ENCODE peak calls at places on chromosomes 13 and 19, in ten cellular contexts. One of them, this sample, is unnamed.

GRCh38 chr13:59745395-59745788 is 418.3 kb downstream of the DIAPH3 start:
- DNase-seq in fibroblast of pulmonary artery: peak; percentile 59
- DNase-seq in neural crest cell: no peak
- DNase-seq in choroid plexus epithelial cell: peak; percentile 62
- DNase-seq in Calu3: no peak
- DNase-seq in endothelial cell: no peak
- DNase-seq in AG04450: peak; percentile 23
- DNase-seq in nephron progenitor cell: no peak
- DNase-seq in LNCaP clone FGC: no peak
- DNase-seq in AG09309: no peak
- DNase-seq in this sample: no peak

GRCh38 chr13:75803175-75803611 is 167.1 kb downstream of the LMO7 start:
- DNase-seq in LNCaP clone FGC: peak; percentile 89
- DNase-seq in endothelial cell: no peak
- DNase-seq in nephron progenitor cell: no peak
- DNase-seq in fibroblast of pulmonary artery: no peak
- DNase-seq in choroid plexus epithelial cell: no peak
- DNase-seq in AG04450: no peak
- DNase-seq in Calu3: no peak
- DNase-seq in AG09309: no peak
- DNase-seq in neural crest cell: no peak
- DNase-seq in this sample: no peak

GRCh38 chr13:50521750-50522149 is 321.7 kb downstream of the DLEU7 start:
- DNase-seq in neural crest cell: no peak
- DNase-seq in nephron progenitor cell: peak; percentile 27
- DNase-seq in Calu3: no peak
- DNase-seq in choroid plexus epithelial cell: peak; percentile 84
- DNase-seq in AG04450: no peak
- DNase-seq in LNCaP clone FGC: no peak
- DNase-seq in AG09309: no peak
- DNase-seq in fibroblast of pulmonary artery: peak; percentile 60
- DNase-seq in endothelial cell: no peak
- DNase-seq in this sample: peak; percentile 27

GRCh38 chr13:45416521-45417125 is 1.6 kb downstream of the SLC25A30 start:
- DNase-seq in AG09309: no peak
- DNase-seq in choroid plexus epithelial cell: no peak
- DNase-seq in nephron progenitor cell: no peak
- DNase-seq in AG04450: no peak
- DNase-seq in endothelial cell: no peak
- DNase-seq in LNCaP clone FGC: peak; percentile 88
- DNase-seq in Calu3: no peak
- DNase-seq in fibroblast of pulmonary artery: no peak
- DNase-seq in neural crest cell: no peak
- DNase-seq in this sample: no peak

GRCh38 chr13:31012285-31013024 is 80.0 kb downstream of the TEX26 start:
- DNase-seq in nephron progenitor cell: no peak
- DNase-seq in fibroblast of pulmonary artery: peak; percentile 58
- DNase-seq in choroid plexus epithelial cell: peak; percentile 72
- DNase-seq in endothelial cell: no peak
- DNase-seq in Calu3: peak; percentile 26
- DNase-seq in AG09309: no peak
- DNase-seq in neural crest cell: no peak
- DNase-seq in AG04450: no peak
- DNase-seq in LNCaP clone FGC: no peak
- DNase-seq in this sample: no peak

GRCh38 chr19:11989112-11989456 is 24.2 kb downstream of the ZNF763 start:
- DNase-seq in fibroblast of pulmonary artery: no peak
- DNase-seq in choroid plexus epithelial cell: no peak
- DNase-seq in endothelial cell: no peak
- DNase-seq in neural crest cell: no peak
- DNase-seq in Calu3: no peak
- DNase-seq in AG09309: no peak
- DNase-seq in LNCaP clone FGC: no peak
- DNase-seq in AG04450: no peak
- DNase-seq in nephron progenitor cell: no peak
- DNase-seq in this sample: no peak

GRCh38 chr13:65932587-65933239 is 1297.4 kb downstream of the PCDH9 start:
- DNase-seq in AG09309: peak; percentile 28
- DNase-seq in neural crest cell: no peak
- DNase-seq in LNCaP clone FGC: no peak
- DNase-seq in nephron progenitor cell: peak; percentile 21
- DNase-seq in AG04450: no peak
- DNase-seq in choroid plexus epithelial cell: no peak
- DNase-seq in fibroblast of pulmonary artery: no peak
- DNase-seq in Calu3: no peak
- DNase-seq in endothelial cell: no peak
- DNase-seq in this sample: no peak

GRCh38 chr13:77740097-77740496 is 42.6 kb downstream of the SLAIN1 start:
- DNase-seq in fibroblast of pulmonary artery: no peak
- DNase-seq in nephron progenitor cell: no peak
- DNase-seq in Calu3: no peak
- DNase-seq in endothelial cell: no peak
- DNase-seq in neural crest cell: no peak
- DNase-seq in AG09309: no peak
- DNase-seq in choroid plexus epithelial cell: no peak
- DNase-seq in LNCaP clone FGC: no peak
- DNase-seq in AG04450: no peak
- DNase-seq in this sample: no peak

GRCh38 chr13:100883453-100883852 is 208.9 kb upstream of the TMTC4 start:
- DNase-seq in Calu3: no peak
- DNase-seq in neural crest cell: no peak
- DNase-seq in LNCaP clone FGC: no peak
- DNase-seq in nephron progenitor cell: no peak
- DNase-seq in AG09309: no peak
- DNase-seq in AG04450: no peak
- DNase-seq in fibroblast of pulmonary artery: no peak
- DNase-seq in endothelial cell: no peak
- DNase-seq in choroid plexus epithelial cell: no peak
- DNase-seq in this sample: no peak

GRCh38 chr19:40331052-40331451 is 17.1 kb downstream of the C19orf47 start:
- DNase-seq in neural crest cell: no peak
- DNase-seq in endothelial cell: no peak
- DNase-seq in AG09309: no peak
- DNase-seq in LNCaP clone FGC: no peak
- DNase-seq in choroid plexus epithelial cell: no peak
- DNase-seq in fibroblast of pulmonary artery: no peak
- DNase-seq in nephron progenitor cell: no peak
- DNase-seq in Calu3: no peak
- DNase-seq in AG04450: no peak
- DNase-seq in this sample: no peak

GRCh38 chr19:51366050-51366998 is at the start of gene ETFB:
- DNase-seq in endothelial cell: peak; percentile 97
- DNase-seq in choroid plexus epithelial cell: peak; percentile 99
- DNase-seq in LNCaP clone FGC: peak; percentile 93
- DNase-seq in neural crest cell: peak; percentile 92
- DNase-seq in Calu3: peak; percentile 99
- DNase-seq in nephron progenitor cell: peak; percentile 96
- DNase-seq in AG04450: peak; percentile 95
- DNase-seq in AG09309: peak; percentile 88
- DNase-seq in fibroblast of pulmonary artery: peak; percentile 98
- DNase-seq in this sample: peak; percentile 96

GRCh38 chr19:51366999-51367564 is 894 bp upstream of the ETFB start:
- DNase-seq in Calu3: peak; percentile 43
- DNase-seq in nephron progenitor cell: peak; percentile 43
- DNase-seq in AG04450: no peak
- DNase-seq in neural crest cell: no peak
- DNase-seq in endothelial cell: no peak
- DNase-seq in LNCaP clone FGC: no peak
- DNase-seq in choroid plexus epithelial cell: peak; percentile 39
- DNase-seq in fibroblast of pulmonary artery: no peak
- DNase-seq in AG09309: no peak
- DNase-seq in this sample: no peak

GRCh38 chr19:51364200-51365106 is 1.7 kb downstream of the ETFB start:
- DNase-seq in choroid plexus epithelial cell: peak; percentile 43
- DNase-seq in AG09309: no peak
- DNase-seq in AG04450: no peak
- DNase-seq in nephron progenitor cell: no peak
- DNase-seq in endothelial cell: no peak
- DNase-seq in LNCaP clone FGC: no peak
- DNase-seq in Calu3: no peak
- DNase-seq in neural crest cell: no peak
- DNase-seq in fibroblast of pulmonary artery: no peak
- DNase-seq in this sample: no peak

GRCh38 chr19:51367565-51368365 is 1.0 kb downstream of the CLDND2 start:
- DNase-seq in choroid plexus epithelial cell: peak; percentile 100
- DNase-seq in AG09309: peak; percentile 93
- DNase-seq in nephron progenitor cell: peak; percentile 100
- DNase-seq in fibroblast of pulmonary artery: peak; percentile 99
- DNase-seq in Calu3: peak; percentile 100
- DNase-seq in neural crest cell: peak; percentile 99
- DNase-seq in LNCaP clone FGC: peak; percentile 86
- DNase-seq in AG04450: peak; percentile 98
- DNase-seq in endothelial cell: peak; percentile 98
- DNase-seq in this sample: peak; percentile 98

DNA sequence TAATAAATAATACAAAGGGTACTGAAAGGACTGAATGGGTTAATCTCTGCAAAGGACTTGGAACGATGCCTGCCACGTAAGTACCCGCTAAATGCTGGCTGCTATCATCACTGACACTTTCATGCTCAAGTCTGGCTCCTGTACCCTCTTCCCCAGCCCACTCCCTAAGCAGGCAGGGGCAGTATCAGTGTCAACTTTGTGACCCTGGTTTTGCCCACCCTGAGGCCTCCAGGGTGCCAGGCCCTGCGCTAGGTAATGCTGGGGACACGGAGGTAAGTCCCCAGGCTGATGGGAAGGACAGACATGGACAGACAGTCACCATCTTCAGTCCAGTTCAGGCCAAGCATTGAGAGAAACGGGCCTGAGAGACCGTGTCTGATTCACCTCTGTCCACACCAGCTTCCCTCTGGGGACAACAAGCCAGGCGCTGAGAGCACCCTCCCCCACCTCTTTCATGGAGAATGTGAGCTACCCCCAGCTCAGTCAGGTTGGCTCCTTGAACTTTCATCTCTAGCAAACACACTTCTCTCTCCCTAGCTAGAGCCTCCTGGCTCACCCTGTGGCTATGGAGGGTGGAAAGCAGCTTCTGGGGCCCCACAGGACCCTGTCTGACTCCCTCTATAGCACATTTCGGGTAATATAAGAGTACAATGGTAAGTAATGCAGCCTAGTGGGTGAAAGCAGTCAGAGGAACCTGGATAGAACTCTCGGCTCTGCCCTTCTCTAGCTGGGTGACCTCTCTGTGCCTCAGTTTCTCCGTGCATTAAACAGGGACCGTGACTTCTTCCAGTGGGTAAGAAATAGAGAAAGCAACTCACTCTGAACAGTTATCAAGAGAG is 758 bp downstream of the ETFB start:
- DNase-seq in nephron progenitor cell: no peak
- DNase-seq in LNCaP clone FGC: no peak
- DNase-seq in neural crest cell: no peak
- DNase-seq in endothelial cell: no peak
- DNase-seq in Calu3: peak; percentile 36
- DNase-seq in fibroblast of pulmonary artery: peak; percentile 57
- DNase-seq in AG04450: no peak
- DNase-seq in choroid plexus epithelial cell: peak; percentile 65
- DNase-seq in AG09309: no peak
- DNase-seq in this sample: no peak
- TF ChIP-seq CTCF in nephron progenitor cell: no peak
- TF ChIP-seq CTCF in LNCaP clone FGC: peak; percentile 19
- TF ChIP-seq CTCF in neural crest cell: no peak
- TF ChIP-seq CTCF in endothelial cell: no peak
- TF ChIP-seq CTCF in Calu3: no peak
- TF ChIP-seq CTCF in fibroblast of pulmonary artery: peak; percentile 11
- TF ChIP-seq CTCF in AG04450: no peak
- TF ChIP-seq CTCF in choroid plexus epithelial cell: peak; percentile 31
- TF ChIP-seq CTCF in AG09309: peak; percentile 20
- TF ChIP-seq CTCF in this sample: peak; percentile 7

GRCh38 chr19:31110331-31110730 is 238.9 kb downstream of the TSHZ3 start:
- DNase-seq in endothelial cell: peak; percentile 13
- DNase-seq in AG09309: peak; percentile 27
- DNase-seq in AG04450: no peak
- DNase-seq in choroid plexus epithelial cell: peak; percentile 63
- DNase-seq in neural crest cell: no peak
- DNase-seq in fibroblast of pulmonary artery: peak; percentile 65
- DNase-seq in LNCaP clone FGC: no peak
- DNase-seq in Calu3: no peak
- DNase-seq in nephron progenitor cell: peak; percentile 35
- DNase-seq in this sample: peak; percentile 29
- TF ChIP-seq CTCF in endothelial cell: no peak
- TF ChIP-seq CTCF in AG09309: peak; percentile 75
- TF ChIP-seq CTCF in AG04450: peak; percentile 35
- TF ChIP-seq CTCF in choroid plexus epithelial cell: peak; percentile 58
- TF ChIP-seq CTCF in neural crest cell: no peak
- TF ChIP-seq CTCF in fibroblast of pulmonary artery: peak; percentile 46
- TF ChIP-seq CTCF in LNCaP clone FGC: peak; percentile 32
- TF ChIP-seq CTCF in Calu3: no peak
- TF ChIP-seq CTCF in nephron progenitor cell: peak; percentile 27
- TF ChIP-seq CTCF in this sample: peak; percentile 53

GRCh38 chr19:27774337-27774736 is 1438.6 kb downstream of the UQCRFS1 start:
- DNase-seq in neural crest cell: no peak
- DNase-seq in LNCaP clone FGC: no peak
- DNase-seq in nephron progenitor cell: no peak
- DNase-seq in fibroblast of pulmonary artery: no peak
- DNase-seq in AG09309: no peak
- DNase-seq in Calu3: no peak
- DNase-seq in endothelial cell: no peak
- DNase-seq in choroid plexus epithelial cell: peak; percentile 2
- DNase-seq in AG04450: no peak
- DNase-seq in this sample: no peak
- TF ChIP-seq CTCF in neural crest cell: peak; percentile 38
- TF ChIP-seq CTCF in LNCaP clone FGC: no peak
- TF ChIP-seq CTCF in nephron progenitor cell: no peak
- TF ChIP-seq CTCF in fibroblast of pulmonary artery: peak; percentile 34
- TF ChIP-seq CTCF in AG09309: peak; percentile 31
- TF ChIP-seq CTCF in Calu3: no peak
- TF ChIP-seq CTCF in endothelial cell: peak; percentile 55
- TF ChIP-seq CTCF in choroid plexus epithelial cell: peak; percentile 56
- TF ChIP-seq CTCF in AG04450: peak; percentile 43
- TF ChIP-seq CTCF in this sample: peak; percentile 5

GRCh38 chr19:35546532-35546931 is 1.1 kb downstream of the TMEM147 start:
- DNase-seq in AG09309: no peak
- DNase-seq in neural crest cell: no peak
- DNase-seq in LNCaP clone FGC: no peak
- DNase-seq in fibroblast of pulmonary artery: no peak
- DNase-seq in Calu3: no peak
- DNase-seq in nephron progenitor cell: no peak
- DNase-seq in choroid plexus epithelial cell: no peak
- DNase-seq in AG04450: no peak
- DNase-seq in endothelial cell: no peak
- DNase-seq in this sample: no peak

GRCh38 chr19:35545001-35545854 is at the start of gene TMEM147:
- DNase-seq in choroid plexus epithelial cell: peak; percentile 86
- DNase-seq in AG09309: peak; percentile 24
- DNase-seq in fibroblast of pulmonary artery: peak; percentile 85
- DNase-seq in Calu3: peak; percentile 98
- DNase-seq in AG04450: peak; percentile 20
- DNase-seq in neural crest cell: peak; percentile 84
- DNase-seq in LNCaP clone FGC: peak; percentile 59
- DNase-seq in endothelial cell: peak; percentile 84
- DNase-seq in nephron progenitor cell: peak; percentile 91
- DNase-seq in this sample: peak; percentile 59

GRCh38 chr19:35543280-35544109 is 1.9 kb upstream of the TMEM147 start:
- DNase-seq in Calu3: no peak
- DNase-seq in fibroblast of pulmonary artery: no peak
- DNase-seq in nephron progenitor cell: no peak
- DNase-seq in choroid plexus epithelial cell: no peak
- DNase-seq in neural crest cell: no peak
- DNase-seq in endothelial cell: no peak
- DNase-seq in LNCaP clone FGC: no peak
- DNase-seq in AG04450: no peak
- DNase-seq in AG09309: no peak
- DNase-seq in this sample: no peak

GRCh38 chr19:35544110-35544802 is 1.2 kb upstream of the TMEM147 start:
- DNase-seq in nephron progenitor cell: no peak
- DNase-seq in neural crest cell: no peak
- DNase-seq in LNCaP clone FGC: no peak
- DNase-seq in Calu3: no peak
- DNase-seq in choroid plexus epithelial cell: no peak
- DNase-seq in fibroblast of pulmonary artery: no peak
- DNase-seq in AG09309: no peak
- DNase-seq in AG04450: no peak
- DNase-seq in endothelial cell: no peak
- DNase-seq in this sample: no peak

GRCh38 chr19:35545855-35546381 is 492 bp downstream of the TMEM147 start:
- DNase-seq in choroid plexus epithelial cell: peak; percentile 18
- DNase-seq in AG09309: no peak
- DNase-seq in endothelial cell: peak; percentile 31
- DNase-seq in neural crest cell: no peak
- DNase-seq in LNCaP clone FGC: no peak
- DNase-seq in Calu3: peak; percentile 61
- DNase-seq in AG04450: no peak
- DNase-seq in fibroblast of pulmonary artery: no peak
- DNase-seq in nephron progenitor cell: peak; percentile 59
- DNase-seq in this sample: no peak
- TF ChIP-seq CTCF in choroid plexus epithelial cell: no peak
- TF ChIP-seq CTCF in AG09309: no peak
- TF ChIP-seq CTCF in endothelial cell: no peak
- TF ChIP-seq CTCF in neural crest cell: no peak
- TF ChIP-seq CTCF in LNCaP clone FGC: no peak
- TF ChIP-seq CTCF in Calu3: no peak
- TF ChIP-seq CTCF in AG04450: no peak
- TF ChIP-seq CTCF in fibroblast of pulmonary artery: no peak
- TF ChIP-seq CTCF in nephron progenitor cell: no peak
- TF ChIP-seq CTCF in this sample: no peak